ENCODE peak calls at places on chromosomes 3 and 15, in five cellular contexts. V is MM.1S, R is HepG2, M is heart left ventricle, C is psoas muscle. T is an unnamed sample.

GRCh38 chr15:71275098-71275497 is 159.8 kb downstream of the THSD4 start:
- DNase-seq in V (no peak), R (no peak), M (no peak), C (no peak), T (no peak)

GRCh38 chr15:38147246-38147645 is 105.4 kb upstream of the SPRED1 start:
- DNase-seq in V (no peak), R (no peak), M (no peak), C (no peak), T (no peak)

GRCh38 chr3:25897019-25897418 is 107.1 kb downstream of the OXSM start:
- DNase-seq in V (peak; percentile 64), R (peak; percentile 20), M (no peak), C (no peak), T (no peak)

GRCh38 chr3:98746882-98747281 is 16.3 kb upstream of the ST3GAL6 start:
- DNase-seq in V (no peak), R (peak; percentile 51), M (no peak), C (no peak), T (no peak)

GRCh38 chr15:95277266-95277665 is 1045.9 kb downstream of the MCTP2 start:
- DNase-seq in V (no peak), R (no peak), M (no peak), C (no peak), T (no peak)

GRCh38 chr3:142022381-142022780 is 127.0 kb downstream of the TFDP2 start:
- DNase-seq in V (peak; percentile 15), R (no peak), M (no peak), C (no peak), T (no peak)

GRCh38 chr3:167940241-167940640 is 155.5 kb downstream of the GOLIM4 start:
- DNase-seq in V (no peak), R (no peak), M (no peak), C (no peak), T (no peak)

GRCh38 chr3:8301977-8302589 is 199.5 kb upstream of the LMCD1 start:
- DNase-seq in V (peak; percentile 40), R (peak; percentile 31), M (no peak), C (no peak), T (no peak)

GRCh38 chr3:49422379-49423248 is at the start of gene AMT:
- DNase-seq in V (no peak), R (peak; percentile 83), M (peak; percentile 61), C (no peak), T (peak; percentile 60)

GRCh38 chr3:56787784-56788256 is 13.9 kb downstream of the ARHGEF3 start:
- DNase-seq in V (no peak), R (no peak), M (no peak), C (no peak), T (no peak)

GRCh38 chr15:89781055-89781454 is 4.9 kb downstream of the MESP2 start:
- DNase-seq in V (peak; percentile 90), R (no peak), M (no peak), C (no peak), T (no peak)
- H3K27ac ChIP-seq in V (peak overlapping the region; percentile 96), R (no peak overlapping the region), M (no peak overlapping the region), C (no peak overlapping the region), T (no peak overlapping the region)

GRCh38 chr15:78879517-78880241 is 7.0 kb downstream of the MORF4L1 start:
- DNase-seq in V (no peak), R (no peak), M (no peak), C (no peak), T (no peak)
- H3K4me1 ChIP-seq in V (peaks cover 13% of the 10 kb centered on the region), R (peaks cover 88% of the 10 kb centered on the region), M (peaks cover 82% of the 10 kb centered on the region), C (peaks cover 73% of the 10 kb centered on the region), T (peaks cover 100% of the 10 kb centered on the region)

GRCh38 chr3:46923559-46924350 is 46.2 kb downstream of the PTH1R start:
- DNase-seq in V (no peak), R (peak; percentile 31), M (no peak), C (no peak), T (no peak)
- H3K9me3 ChIP-seq in V (no peaks in the 10 kb centered on the region), R (no peaks in the 10 kb centered on the region), M (no peaks in the 10 kb centered on the region), C (no peaks in the 10 kb centered on the region), T (no peaks in the 10 kb centered on the region)

DNA sequence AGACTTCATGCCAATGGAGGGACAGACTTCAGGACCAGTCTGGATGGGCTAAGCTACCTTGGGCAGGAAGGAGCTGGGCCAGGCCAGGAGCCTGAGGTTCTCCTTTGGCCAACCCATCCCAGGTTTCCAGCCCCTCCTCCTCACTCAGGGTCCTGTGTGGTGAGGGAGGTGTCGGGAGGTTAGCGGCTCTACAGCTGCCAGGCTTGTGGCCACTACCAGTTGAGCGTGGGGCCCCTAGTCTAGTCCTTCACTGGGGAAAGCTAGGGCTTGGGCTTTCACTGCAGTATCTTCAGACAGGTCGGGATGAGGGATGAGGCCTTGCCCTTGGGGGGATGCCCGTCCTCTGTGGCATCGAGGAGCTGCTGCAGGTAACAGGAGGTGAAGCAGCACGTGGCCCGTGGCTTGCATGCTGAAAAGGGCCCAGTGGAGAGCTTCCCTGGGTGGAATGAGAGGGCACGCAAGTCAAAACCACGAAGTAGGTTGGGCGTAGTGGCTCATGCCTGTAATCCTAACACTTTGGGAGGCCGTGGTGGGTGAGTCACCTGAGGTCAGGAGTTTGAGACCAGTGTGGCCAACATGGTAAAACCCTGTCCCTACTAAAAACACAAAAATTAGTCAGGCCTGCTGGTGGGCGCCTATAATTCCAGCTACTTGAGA is 8.5 kb upstream of the FANCD2 start:
- DNase-seq in V (no peak), R (no peak), M (no peak), C (no peak), T (no peak)
- H3K27ac ChIP-seq in V (no peak overlapping the region), R (no peak overlapping the region), M (no peak overlapping the region), C (no peak overlapping the region), T (no peak overlapping the region)

DNA sequence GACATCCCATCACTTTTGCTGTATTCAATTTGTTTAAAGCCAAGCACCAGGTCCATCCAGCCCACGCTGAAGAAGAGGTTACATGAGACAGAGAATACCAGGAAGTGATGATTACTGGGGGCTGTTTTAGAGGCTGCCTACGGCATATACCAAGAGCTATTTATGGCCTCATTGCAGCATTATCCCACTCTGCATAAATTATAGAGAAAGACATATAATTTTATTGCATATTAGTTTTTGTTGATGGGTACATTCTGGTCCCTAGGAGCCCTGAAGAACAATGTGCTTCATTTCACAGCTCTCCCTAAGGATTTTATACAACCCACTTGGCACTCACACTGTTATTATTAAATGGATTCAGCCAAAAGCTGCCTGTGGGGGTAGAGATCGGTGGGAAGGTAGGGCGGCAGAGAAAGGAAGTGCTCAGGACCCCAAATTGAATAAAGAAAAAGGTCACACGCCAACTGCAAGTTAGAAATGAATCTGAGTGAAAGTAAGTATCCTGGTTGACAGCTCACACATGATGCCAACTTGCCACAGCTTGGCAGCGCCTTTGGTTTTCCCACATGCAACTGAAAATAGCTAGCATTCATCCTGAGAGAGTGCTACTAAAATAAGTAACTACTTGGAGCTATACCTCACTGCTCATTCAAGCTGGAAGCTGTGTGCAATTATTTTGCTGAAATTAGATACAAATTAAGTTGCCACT is 73.7 kb downstream of the CCNL1 start:
- DNase-seq in V (no peak), R (no peak), M (peak; percentile 60), C (peak; percentile 43), T (peak; percentile 68)
- H3K4me1 ChIP-seq in V (peaks cover 42% of the 10 kb centered on the region), R (peaks cover 44% of the 10 kb centered on the region), M (peaks cover 53% of the 10 kb centered on the region), C (peaks cover 48% of the 10 kb centered on the region), T (peaks cover 3% of the 10 kb centered on the region)

DNA sequence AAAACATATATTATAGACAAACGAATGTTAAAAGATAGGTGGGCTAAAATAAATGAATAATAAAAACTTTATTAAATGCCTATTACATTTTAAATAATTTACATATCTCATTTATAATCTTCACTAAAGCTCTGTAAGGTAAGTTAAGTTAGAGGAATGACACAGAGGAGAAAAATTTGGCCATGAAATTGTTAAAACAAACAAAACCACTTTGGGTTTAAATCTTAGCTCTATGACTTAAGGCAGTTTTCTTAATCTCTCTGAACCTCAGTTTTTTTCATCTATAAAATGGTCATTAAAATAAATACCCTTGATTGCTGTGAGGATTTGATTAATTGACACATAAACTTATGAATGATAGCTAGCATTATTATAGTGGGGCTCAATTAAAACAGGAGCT is 404.8 kb upstream of the ATP11B start:
- DNase-seq in V (no peak), R (no peak), M (no peak), C (no peak), T (no peak)
- H3K9me3 ChIP-seq in V (no peaks in the 10 kb centered on the region), R (no peaks in the 10 kb centered on the region), M (no peaks in the 10 kb centered on the region), C (no peaks in the 10 kb centered on the region), T (no peaks in the 10 kb centered on the region)

DNA sequence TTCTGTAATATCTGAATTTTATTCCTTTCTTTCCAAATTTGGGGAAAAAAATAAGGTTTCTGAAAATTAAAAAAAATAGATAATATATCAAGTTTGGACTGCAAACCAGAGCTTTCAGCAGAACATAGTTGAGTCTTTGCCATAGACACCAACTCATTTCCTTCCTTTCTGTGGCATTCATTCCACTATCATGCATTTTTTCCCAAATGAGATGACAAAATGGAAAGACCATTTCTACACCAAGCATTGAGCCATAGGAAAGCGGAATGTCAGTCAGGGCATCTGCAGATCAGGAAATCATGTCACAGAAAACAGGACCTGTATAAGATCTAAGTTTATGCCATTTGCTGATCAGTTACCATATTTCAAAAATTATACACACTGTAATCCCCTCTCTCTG is 333.3 kb upstream of the THBS1 start:
- DNase-seq in V (no peak), R (no peak), M (no peak), C (no peak), T (no peak)
- H3K27ac ChIP-seq in V (no peak overlapping the region), R (no peak overlapping the region), M (peak overlapping the region; percentile 48), C (no peak overlapping the region), T (peak overlapping the region; percentile 73)